ENCODE peak calls at places on chromosomes 1 and 21, in eight cellular contexts. M is GM12864, A is hepatocyte, Y is heart right ventricle, B is A673, V is pancreas, X is PC-3, P is spleen. J is an unnamed sample.

GRCh38 chr21:41164981-41165650 is 2.8 kb upstream of the BACE2 start:
- DNase-seq in M (no peak), A (peak; percentile 75), Y (no peak), B (no peak), V (peak; percentile 83), X (peak; percentile 99), P (no peak), J (no peak)

GRCh38 chr1:237141471-237141870 is 99.5 kb downstream of the RYR2 start:
- DNase-seq in M (no peak), A (peak; percentile 10), Y (no peak), B (no peak), V (no peak), X (no peak), P (no peak), J (no peak)

GRCh38 chr1:242081446-242081845 is 82.5 kb upstream of the MAP1LC3C start:
- DNase-seq in M (no peak), A (no peak), Y (no peak), B (no peak), V (no peak), X (no peak), P (no peak), J (no peak)

GRCh38 chr21:46099476-46099875 is 1.6 kb downstream of the COL6A2 start:
- DNase-seq in M (no peak), A (peak; percentile 55), Y (peak; percentile 13), B (no peak), V (peak; percentile 53), X (peak; percentile 57), P (peak; percentile 75), J (peak; percentile 22)

GRCh38 chr1:72285074-72285425 is 2.7 kb upstream of the NEGR1 start:
- DNase-seq in M (no peak), A (peak; percentile 6), Y (no peak), B (no peak), V (no peak), X (no peak), P (no peak), J (no peak)

GRCh38 chr1:243236604-243237252 is 18.4 kb downstream of the CEP170 start:
- DNase-seq in M (no peak), A (no peak), Y (no peak), B (no peak), V (no peak), X (no peak), P (no peak), J (no peak)

GRCh38 chr1:22171951-22172715 is 29.2 kb upstream of the WNT4 start:
- DNase-seq in M (no peak), A (no peak), Y (no peak), B (no peak), V (no peak), X (no peak), P (no peak), J (no peak)

GRCh38 chr21:21003701-21004100 is 5.5 kb downstream of the NCAM2 start:
- DNase-seq in M (no peak), A (peak; percentile 37), Y (no peak), B (peak; percentile 88), V (no peak), X (peak; percentile 49), P (no peak), J (no peak)

GRCh38 chr1:38076038-38076437 is 29.4 kb upstream of the POU3F1 start:
- DNase-seq in M (no peak), A (peak; percentile 78), Y (no peak), B (no peak), V (no peak), X (peak; percentile 46), P (no peak), J (no peak)

GRCh38 chr1:191498318-191498717 is 659.9 kb upstream of the RGS18 start:
- DNase-seq in M (no peak), A (no peak), Y (no peak), B (peak; percentile 60), V (no peak), X (peak; percentile 66), P (no peak), J (no peak)

GRCh38 chr1:117631761-117632160 is 25.9 kb downstream of the TENT5C start:
- DNase-seq in M (no peak), A (no peak), Y (no peak), B (no peak), V (no peak), X (no peak), P (peak; percentile 22), J (no peak)

GRCh38 chr1:46133946-46134345 is 1.5 kb upstream of the PIK3R3 start:
- DNase-seq in M (no peak), A (no peak), Y (peak; percentile 22), B (no peak), V (no peak), X (no peak), P (no peak), J (no peak)

GRCh38 chr1:89733748-89734147 is 87.1 kb upstream of the LRRC8D start:
- DNase-seq in M (no peak), A (no peak), Y (no peak), B (no peak), V (no peak), X (no peak), P (no peak), J (no peak)

GRCh38 chr1:181479137-181479745 is 4.1 kb upstream of the CACNA1E start:
- DNase-seq in M (peak; percentile 58), A (peak; percentile 85), Y (peak; percentile 32), B (peak; percentile 67), V (no peak), X (peak; percentile 63), P (peak; percentile 78), J (no peak)

GRCh38 chr1:156471496-156472490 is 28.8 kb downstream of the MEF2D start:
- DNase-seq in M (no peak), A (peak; percentile 79), Y (peak; percentile 79), B (no peak), V (peak; percentile 89), X (peak; percentile 98), P (no peak), J (no peak)

GRCh38 chr1:62286778-62287224 is 32.4 kb downstream of the KANK4 start:
- DNase-seq in M (no peak), A (no peak), Y (no peak), B (peak; percentile 96), V (no peak), X (peak; percentile 76), P (peak; percentile 59), J (no peak)

GRCh38 chr21:23016617-23017016 is 2018.4 kb downstream of the NCAM2 start:
- DNase-seq in M (no peak), A (peak; percentile 35), Y (no peak), B (peak; percentile 52), V (no peak), X (peak; percentile 62), P (no peak), J (no peak)
- TF ChIP-seq CTCF in M (no peak), A (peak; percentile 48), Y (no peak), B (peak; percentile 64), V (no peak), X (peak; percentile 79), P (no peak), J (no peak)

DNA sequence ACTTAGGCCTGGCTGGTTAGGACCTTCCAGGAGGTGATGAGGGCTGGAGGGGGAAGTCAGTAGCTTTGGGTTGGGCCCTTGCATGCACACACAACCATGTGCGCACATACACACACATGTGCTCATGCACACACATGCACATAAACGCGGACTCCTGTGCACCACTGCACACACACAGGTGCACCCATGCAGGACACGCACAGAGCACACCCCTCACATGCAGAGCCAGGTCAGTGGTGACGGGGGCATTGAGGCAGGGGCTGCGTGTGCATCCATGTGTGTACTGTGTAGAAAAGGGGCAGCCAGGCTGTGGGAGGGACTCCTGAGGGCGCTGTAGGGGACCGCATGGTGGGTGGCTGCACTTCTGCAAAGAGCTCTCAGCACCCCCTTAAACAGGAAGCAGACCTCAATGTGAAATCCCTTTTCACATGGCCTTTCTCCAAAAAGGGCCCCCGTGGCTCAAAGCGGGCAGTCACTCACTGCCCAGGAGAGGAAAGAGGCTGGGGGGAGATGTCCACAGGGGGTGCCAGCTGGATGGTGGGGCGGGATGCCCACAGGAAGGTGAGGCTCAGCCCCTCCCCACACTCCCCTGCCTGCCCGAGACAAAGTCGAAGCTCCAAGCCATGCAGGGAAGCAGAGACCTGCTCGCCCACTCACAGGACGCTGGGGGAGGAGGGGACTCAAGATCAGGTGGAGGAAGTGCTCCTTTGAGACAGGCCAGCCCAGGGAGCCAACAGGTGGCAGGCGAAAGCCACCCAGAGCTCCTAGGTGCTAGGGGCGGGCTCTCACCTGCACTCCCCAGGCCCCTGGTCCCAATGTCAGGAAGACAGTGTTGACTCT is 95.2 kb downstream of the ITPKB start:
- DNase-seq in M (no peak), A (no peak), Y (no peak), B (no peak), V (peak; percentile 44), X (no peak), P (peak; percentile 91), J (no peak)
- TF ChIP-seq CTCF in M (peak; percentile 39), A (no peak), Y (no peak), B (no peak), V (no peak), X (no peak), P (no peak), J (no peak)

DNA sequence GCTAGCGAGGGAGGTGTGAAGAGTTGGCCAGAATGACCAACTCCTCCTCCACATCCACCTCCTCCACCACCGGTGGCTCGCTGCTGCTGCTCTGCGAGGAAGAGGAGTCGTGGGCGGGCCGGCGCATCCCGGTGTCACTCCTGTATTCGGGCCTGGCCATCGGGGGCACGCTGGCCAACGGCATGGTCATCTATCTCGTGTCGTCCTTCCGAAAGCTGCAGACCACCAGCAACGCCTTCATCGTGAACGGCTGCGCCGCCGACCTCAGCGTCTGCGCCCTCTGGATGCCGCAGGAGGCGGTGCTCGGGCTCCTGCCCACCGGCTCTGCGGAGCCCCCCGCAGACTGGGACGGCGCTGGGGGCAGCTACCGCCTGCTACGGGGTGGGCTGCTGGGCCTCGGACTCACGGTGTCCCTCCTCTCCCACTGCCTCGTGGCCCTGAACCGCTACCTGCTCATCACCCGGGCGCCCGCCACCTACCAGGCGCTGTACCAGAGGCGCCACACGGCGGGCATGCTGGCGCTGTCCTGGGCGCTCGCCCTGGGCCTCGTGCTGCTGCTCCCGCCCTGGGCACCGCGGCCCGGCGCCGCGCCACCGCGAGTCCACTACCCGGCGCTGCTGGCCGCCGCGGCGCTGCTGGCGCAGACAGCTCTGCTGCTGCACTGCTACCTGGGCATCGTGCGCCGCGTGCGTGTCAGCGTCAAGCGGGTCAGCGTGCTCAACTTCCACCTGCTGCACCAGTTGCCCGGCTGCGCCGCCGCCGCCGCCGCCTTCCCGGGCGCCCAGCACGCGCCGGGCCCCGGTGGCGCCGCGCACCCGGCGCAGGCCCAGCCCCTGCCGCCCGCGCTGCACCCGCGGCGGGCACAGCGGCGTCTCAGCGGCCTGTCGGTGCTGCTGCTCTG is 1.2 kb downstream of the GPR88 start:
- DNase-seq in M (no peak), A (peak; percentile 22), Y (no peak), B (peak; percentile 17), V (peak; percentile 78), X (peak; percentile 45), P (peak; percentile 82), J (no peak)
- TF ChIP-seq CTCF in M (no peak), A (no peak), Y (no peak), B (peak; percentile 46), V (no peak), X (no peak), P (no peak), J (no peak)

DNA sequence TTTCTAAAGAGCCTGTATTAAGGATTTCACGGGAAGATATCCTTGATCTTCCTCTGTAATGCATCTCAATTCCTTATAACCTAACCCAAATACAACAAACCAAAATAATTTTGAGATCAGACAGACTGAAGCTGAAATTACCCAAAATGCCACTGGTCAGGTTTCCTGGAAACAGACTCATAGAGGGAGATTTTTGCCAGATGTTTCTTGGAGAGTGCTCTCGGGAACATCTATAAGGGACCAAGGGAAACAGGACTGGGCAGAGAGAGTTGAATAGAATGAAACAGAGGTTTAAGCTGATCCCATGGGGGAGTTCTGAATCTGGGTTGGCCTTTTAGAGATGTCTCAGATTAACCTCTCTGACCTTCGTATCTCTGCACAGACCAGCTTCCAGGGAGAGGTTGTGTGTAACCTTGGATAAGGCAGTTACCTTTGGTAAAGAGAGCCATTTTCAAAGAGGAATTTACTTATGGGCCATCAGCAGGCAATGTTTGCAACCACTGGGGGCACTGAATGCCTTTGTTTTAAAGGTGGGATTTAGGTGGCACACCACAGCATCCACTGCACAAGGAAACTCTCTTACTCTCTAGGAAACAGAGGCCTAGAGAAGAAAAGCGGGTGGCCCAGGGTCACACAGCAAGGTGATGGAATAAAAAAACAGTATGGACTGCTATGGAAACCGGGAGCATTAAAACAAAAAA is 130.8 kb upstream of the SGIP1 start:
- DNase-seq in M (no peak), A (no peak), Y (peak; percentile 24), B (no peak), V (no peak), X (no peak), P (no peak), J (no peak)
- TF ChIP-seq CTCF in M (peak; percentile 48), A (no peak), Y (no peak), B (peak; percentile 27), V (no peak), X (no peak), P (no peak), J (no peak)